ENCODE peak calls at places on chromosomes 16 and 17, in seven cellular contexts. One of them, this sample, is unnamed.

GRCh38 chr16:1026784-1027415 is 45.3 kb downstream of the SOX8 start:
- DNase-seq in heart left ventricle: peak; percentile 23
- DNase-seq in ascending aorta: no peak
- DNase-seq in NT2/D1: no peak
- DNase-seq in colonic mucosa: no peak
- DNase-seq in effector memory CD4-positive, alpha-beta T cell: no peak
- DNase-seq in Panc1: no peak
- DNase-seq in this sample: no peak

GRCh38 chr16:5965321-5965720 is 867.7 kb upstream of the EEF2KMT start:
- DNase-seq in heart left ventricle: no peak
- DNase-seq in ascending aorta: no peak
- DNase-seq in NT2/D1: no peak
- DNase-seq in colonic mucosa: no peak
- DNase-seq in effector memory CD4-positive, alpha-beta T cell: no peak
- DNase-seq in Panc1: no peak
- DNase-seq in this sample: no peak

GRCh38 chr17:83084621-83085056 is 5.2 kb downstream of the METRNL start:
- DNase-seq in heart left ventricle: no peak
- DNase-seq in ascending aorta: no peak
- DNase-seq in NT2/D1: no peak
- DNase-seq in colonic mucosa: peak; percentile 86
- DNase-seq in effector memory CD4-positive, alpha-beta T cell: no peak
- DNase-seq in Panc1: no peak
- DNase-seq in this sample: no peak

GRCh38 chr17:82214012-82214628 is 1.5 kb upstream of the CCDC57 start:
- DNase-seq in heart left ventricle: no peak
- DNase-seq in ascending aorta: no peak
- DNase-seq in NT2/D1: no peak
- DNase-seq in colonic mucosa: no peak
- DNase-seq in effector memory CD4-positive, alpha-beta T cell: no peak
- DNase-seq in Panc1: no peak
- DNase-seq in this sample: no peak

GRCh38 chr17:59508999-59509398 is 56.4 kb upstream of the DHX40 start:
- DNase-seq in heart left ventricle: no peak
- DNase-seq in ascending aorta: no peak
- DNase-seq in NT2/D1: no peak
- DNase-seq in colonic mucosa: no peak
- DNase-seq in effector memory CD4-positive, alpha-beta T cell: no peak
- DNase-seq in Panc1: no peak
- DNase-seq in this sample: no peak

GRCh38 chr17:53017227-53017626 is 805.5 kb upstream of the KIF2B start:
- DNase-seq in heart left ventricle: no peak
- DNase-seq in ascending aorta: no peak
- DNase-seq in NT2/D1: no peak
- DNase-seq in colonic mucosa: no peak
- DNase-seq in effector memory CD4-positive, alpha-beta T cell: no peak
- DNase-seq in Panc1: no peak
- DNase-seq in this sample: no peak

GRCh38 chr17:34858941-34859562 is 102.2 kb downstream of the CCT6B start:
- DNase-seq in heart left ventricle: no peak
- DNase-seq in ascending aorta: no peak
- DNase-seq in NT2/D1: no peak
- DNase-seq in colonic mucosa: no peak
- DNase-seq in effector memory CD4-positive, alpha-beta T cell: no peak
- DNase-seq in Panc1: no peak
- DNase-seq in this sample: no peak

GRCh38 chr17:17253445-17253844 is 16.5 kb upstream of the FLCN start:
- DNase-seq in heart left ventricle: no peak
- DNase-seq in ascending aorta: no peak
- DNase-seq in NT2/D1: no peak
- DNase-seq in colonic mucosa: no peak
- DNase-seq in effector memory CD4-positive, alpha-beta T cell: no peak
- DNase-seq in Panc1: no peak
- DNase-seq in this sample: no peak

GRCh38 chr17:65195716-65196115 is 58.5 kb downstream of the RGS9 start:
- DNase-seq in heart left ventricle: no peak
- DNase-seq in ascending aorta: no peak
- DNase-seq in NT2/D1: no peak
- DNase-seq in colonic mucosa: no peak
- DNase-seq in effector memory CD4-positive, alpha-beta T cell: no peak
- DNase-seq in Panc1: no peak
- DNase-seq in this sample: no peak

GRCh38 chr17:8994319-8994718 is 27.0 kb upstream of the NTN1 start:
- DNase-seq in heart left ventricle: peak; percentile 51
- DNase-seq in ascending aorta: peak; percentile 55
- DNase-seq in NT2/D1: peak; percentile 48
- DNase-seq in colonic mucosa: peak; percentile 79
- DNase-seq in effector memory CD4-positive, alpha-beta T cell: peak; percentile 12
- DNase-seq in Panc1: peak; percentile 43
- DNase-seq in this sample: peak; percentile 54

GRCh38 chr16:67579686-67580085 is 17.4 kb downstream of the CTCF start:
- DNase-seq in heart left ventricle: no peak
- DNase-seq in ascending aorta: no peak
- DNase-seq in NT2/D1: no peak
- DNase-seq in colonic mucosa: no peak
- DNase-seq in effector memory CD4-positive, alpha-beta T cell: no peak
- DNase-seq in Panc1: no peak
- DNase-seq in this sample: no peak

GRCh38 chr16:7515543-7515942 is 182.9 kb downstream of the RBFOX1 start:
- DNase-seq in heart left ventricle: no peak
- DNase-seq in ascending aorta: no peak
- DNase-seq in NT2/D1: no peak
- DNase-seq in colonic mucosa: no peak
- DNase-seq in effector memory CD4-positive, alpha-beta T cell: no peak
- DNase-seq in Panc1: no peak
- DNase-seq in this sample: no peak

GRCh38 chr17:74957935-74958549 is 14.5 kb downstream of the HID1 start:
- DNase-seq in heart left ventricle: peak; percentile 75
- DNase-seq in ascending aorta: no peak
- DNase-seq in NT2/D1: peak; percentile 39
- DNase-seq in colonic mucosa: peak; percentile 81
- DNase-seq in effector memory CD4-positive, alpha-beta T cell: peak; percentile 52
- DNase-seq in Panc1: no peak
- DNase-seq in this sample: peak; percentile 88

GRCh38 chr17:19363460-19364035 is 1.0 kb upstream of the B9D1 start:
- DNase-seq in heart left ventricle: peak; percentile 24
- DNase-seq in ascending aorta: no peak
- DNase-seq in NT2/D1: no peak
- DNase-seq in colonic mucosa: no peak
- DNase-seq in effector memory CD4-positive, alpha-beta T cell: no peak
- DNase-seq in Panc1: no peak
- DNase-seq in this sample: no peak

GRCh38 chr17:75712480-75712879 is 8.8 kb upstream of the ITGB4 start:
- DNase-seq in heart left ventricle: no peak
- DNase-seq in ascending aorta: no peak
- DNase-seq in NT2/D1: no peak
- DNase-seq in colonic mucosa: no peak
- DNase-seq in effector memory CD4-positive, alpha-beta T cell: no peak
- DNase-seq in Panc1: no peak
- DNase-seq in this sample: no peak

GRCh38 chr17:18985475-18985874 is 19.1 kb downstream of the FAM83G start:
- DNase-seq in heart left ventricle: no peak
- DNase-seq in ascending aorta: no peak
- DNase-seq in NT2/D1: no peak
- DNase-seq in colonic mucosa: no peak
- DNase-seq in effector memory CD4-positive, alpha-beta T cell: no peak
- DNase-seq in Panc1: no peak
- DNase-seq in this sample: no peak

GRCh38 chr16:83958137-83958810 is 5.2 kb downstream of the OSGIN1 start:
- DNase-seq in heart left ventricle: no peak
- DNase-seq in ascending aorta: no peak
- DNase-seq in NT2/D1: no peak
- DNase-seq in colonic mucosa: no peak
- DNase-seq in effector memory CD4-positive, alpha-beta T cell: no peak
- DNase-seq in Panc1: no peak
- DNase-seq in this sample: peak; percentile 49

GRCh38 chr16:11795887-11796226 is 1.2 kb downstream of the ZC3H7A start:
- DNase-seq in heart left ventricle: no peak
- DNase-seq in ascending aorta: no peak
- DNase-seq in NT2/D1: no peak
- DNase-seq in colonic mucosa: no peak
- DNase-seq in effector memory CD4-positive, alpha-beta T cell: no peak
- DNase-seq in Panc1: no peak
- DNase-seq in this sample: no peak

GRCh38 chr16:69520800-69521602 is 44.8 kb upstream of the NFAT5 start:
- DNase-seq in heart left ventricle: no peak
- DNase-seq in ascending aorta: no peak
- DNase-seq in NT2/D1: no peak
- DNase-seq in colonic mucosa: no peak
- DNase-seq in effector memory CD4-positive, alpha-beta T cell: no peak
- DNase-seq in Panc1: no peak
- DNase-seq in this sample: no peak

GRCh38 chr17:45156242-45156641 is 5.4 kb upstream of the HEXIM2 start:
- DNase-seq in heart left ventricle: no peak
- DNase-seq in ascending aorta: no peak
- DNase-seq in NT2/D1: no peak
- DNase-seq in colonic mucosa: no peak
- DNase-seq in effector memory CD4-positive, alpha-beta T cell: no peak
- DNase-seq in Panc1: no peak
- DNase-seq in this sample: no peak
- H3K4me1 ChIP-seq in heart left ventricle: peaks cover 54% of the 10 kb centered on the region
- H3K4me1 ChIP-seq in ascending aorta: peaks cover 11% of the 10 kb centered on the region
- H3K4me1 ChIP-seq in NT2/D1: no peaks in the 10 kb centered on the region
- H3K4me1 ChIP-seq in colonic mucosa: peaks cover 13% of the 10 kb centered on the region
- H3K4me1 ChIP-seq in effector memory CD4-positive, alpha-beta T cell: peaks cover 11% of the 10 kb centered on the region
- H3K4me1 ChIP-seq in Panc1: peaks cover 20% of the 10 kb centered on the region
- H3K4me1 ChIP-seq in this sample: peaks cover 10% of the 10 kb centered on the region

DNA sequence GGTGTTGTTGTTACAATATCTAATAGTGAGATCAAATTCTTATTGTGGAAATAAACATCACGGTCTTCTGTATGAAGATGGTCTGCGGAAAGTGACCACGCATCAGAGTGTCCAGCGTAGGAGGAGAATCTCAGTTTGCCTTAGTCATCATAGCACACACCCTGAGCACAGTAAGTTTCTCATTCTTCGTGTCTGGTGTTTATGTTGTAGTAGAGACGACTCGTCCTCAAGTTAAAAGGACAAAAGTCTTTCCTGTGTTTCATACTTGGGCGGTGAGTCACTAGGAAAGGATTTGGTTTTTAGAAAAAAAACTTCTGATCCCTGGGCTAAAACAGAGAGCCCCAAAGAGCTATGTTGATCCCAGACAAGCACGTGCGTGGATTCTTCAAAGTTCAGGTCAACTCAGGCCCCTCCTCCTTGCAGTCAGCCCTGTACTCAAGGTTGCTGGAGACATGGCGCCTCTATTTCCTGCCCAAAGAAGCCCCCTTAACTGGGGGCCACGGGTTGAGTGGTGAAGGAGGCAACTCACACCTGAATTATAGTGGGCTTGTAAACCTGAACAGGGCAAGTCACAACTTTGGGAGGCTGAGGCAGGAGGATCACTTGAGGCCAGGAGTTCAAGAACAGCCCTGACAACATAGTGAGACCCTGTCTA is 170.4 kb downstream of the ZFHX3 start:
- DNase-seq in heart left ventricle: no peak
- DNase-seq in ascending aorta: no peak
- DNase-seq in NT2/D1: peak; percentile 67
- DNase-seq in colonic mucosa: no peak
- DNase-seq in effector memory CD4-positive, alpha-beta T cell: no peak
- DNase-seq in Panc1: no peak
- DNase-seq in this sample: no peak
- H3K4me1 ChIP-seq in heart left ventricle: peaks cover 42% of the 10 kb centered on the region
- H3K4me1 ChIP-seq in ascending aorta: no peaks in the 10 kb centered on the region
- H3K4me1 ChIP-seq in NT2/D1: peaks cover 8% of the 10 kb centered on the region
- H3K4me1 ChIP-seq in colonic mucosa: peaks cover 10% of the 10 kb centered on the region
- H3K4me1 ChIP-seq in effector memory CD4-positive, alpha-beta T cell: no peaks in the 10 kb centered on the region
- H3K4me1 ChIP-seq in Panc1: no peaks in the 10 kb centered on the region
- H3K4me1 ChIP-seq in this sample: peaks cover 38% of the 10 kb centered on the region

GRCh38 chr17:48432820-48433775 is 3.1 kb upstream of the SKAP1 start:
- DNase-seq in heart left ventricle: no peak
- DNase-seq in ascending aorta: no peak
- DNase-seq in NT2/D1: no peak
- DNase-seq in colonic mucosa: no peak
- DNase-seq in effector memory CD4-positive, alpha-beta T cell: no peak
- DNase-seq in Panc1: no peak
- DNase-seq in this sample: no peak

GRCh38 chr17:48426019-48426418 is 4.0 kb downstream of the SKAP1 start:
- DNase-seq in heart left ventricle: no peak
- DNase-seq in ascending aorta: no peak
- DNase-seq in NT2/D1: no peak
- DNase-seq in colonic mucosa: no peak
- DNase-seq in effector memory CD4-positive, alpha-beta T cell: no peak
- DNase-seq in Panc1: no peak
- DNase-seq in this sample: no peak

GRCh38 chr17:48429638-48430586 is at the start of gene SKAP1:
- DNase-seq in heart left ventricle: no peak
- DNase-seq in ascending aorta: no peak
- DNase-seq in NT2/D1: no peak
- DNase-seq in colonic mucosa: peak; percentile 66
- DNase-seq in effector memory CD4-positive, alpha-beta T cell: peak; percentile 48
- DNase-seq in Panc1: no peak
- DNase-seq in this sample: no peak

GRCh38 chr17:48427598-48427997 is 2.4 kb downstream of the SKAP1 start:
- DNase-seq in heart left ventricle: no peak
- DNase-seq in ascending aorta: no peak
- DNase-seq in NT2/D1: no peak
- DNase-seq in colonic mucosa: no peak
- DNase-seq in effector memory CD4-positive, alpha-beta T cell: peak; percentile 39
- DNase-seq in Panc1: no peak
- DNase-seq in this sample: no peak

GRCh38 chr17:48429156-48429555 is 858 bp downstream of the SKAP1 start:
- DNase-seq in heart left ventricle: no peak
- DNase-seq in ascending aorta: no peak
- DNase-seq in NT2/D1: no peak
- DNase-seq in colonic mucosa: no peak
- DNase-seq in effector memory CD4-positive, alpha-beta T cell: peak; percentile 31
- DNase-seq in Panc1: no peak
- DNase-seq in this sample: no peak
- H3K4me1 ChIP-seq in heart left ventricle: peaks cover 4% of the 10 kb centered on the region
- H3K4me1 ChIP-seq in ascending aorta: no peaks in the 10 kb centered on the region
- H3K4me1 ChIP-seq in NT2/D1: peaks cover 7% of the 10 kb centered on the region
- H3K4me1 ChIP-seq in colonic mucosa: no peaks in the 10 kb centered on the region
- H3K4me1 ChIP-seq in effector memory CD4-positive, alpha-beta T cell: peaks cover 24% of the 10 kb centered on the region
- H3K4me1 ChIP-seq in Panc1: no peaks in the 10 kb centered on the region
- H3K4me1 ChIP-seq in this sample: no peaks in the 10 kb centered on the region

GRCh38 chr16:80024443-80024842 is 423.9 kb upstream of the MAF start:
- DNase-seq in heart left ventricle: no peak
- DNase-seq in ascending aorta: no peak
- DNase-seq in NT2/D1: no peak
- DNase-seq in colonic mucosa: no peak
- DNase-seq in effector memory CD4-positive, alpha-beta T cell: no peak
- DNase-seq in Panc1: no peak
- DNase-seq in this sample: no peak

GRCh38 chr16:80027007-80027965 is 426.7 kb upstream of the MAF start:
- DNase-seq in heart left ventricle: peak; percentile 50
- DNase-seq in ascending aorta: peak; percentile 26
- DNase-seq in NT2/D1: peak; percentile 71
- DNase-seq in colonic mucosa: peak; percentile 55
- DNase-seq in effector memory CD4-positive, alpha-beta T cell: peak; percentile 28
- DNase-seq in Panc1: peak; percentile 66
- DNase-seq in this sample: peak; percentile 6

GRCh38 chr16:80019395-80019794 is 418.9 kb upstream of the MAF start:
- DNase-seq in heart left ventricle: no peak
- DNase-seq in ascending aorta: no peak
- DNase-seq in NT2/D1: no peak
- DNase-seq in colonic mucosa: no peak
- DNase-seq in effector memory CD4-positive, alpha-beta T cell: no peak
- DNase-seq in Panc1: no peak
- DNase-seq in this sample: no peak

GRCh38 chr16:80028581-80029380 is 428.2 kb upstream of the MAF start:
- DNase-seq in heart left ventricle: no peak
- DNase-seq in ascending aorta: no peak
- DNase-seq in NT2/D1: peak; percentile 61
- DNase-seq in colonic mucosa: no peak
- DNase-seq in effector memory CD4-positive, alpha-beta T cell: no peak
- DNase-seq in Panc1: no peak
- DNase-seq in this sample: no peak

GRCh38 chr16:80023865-80024264 is 423.3 kb upstream of the MAF start:
- DNase-seq in heart left ventricle: no peak
- DNase-seq in ascending aorta: no peak
- DNase-seq in NT2/D1: no peak
- DNase-seq in colonic mucosa: no peak
- DNase-seq in effector memory CD4-positive, alpha-beta T cell: no peak
- DNase-seq in Panc1: no peak
- DNase-seq in this sample: no peak
- H3K4me1 ChIP-seq in heart left ventricle: no peaks in the 10 kb centered on the region
- H3K4me1 ChIP-seq in ascending aorta: no peaks in the 10 kb centered on the region
- H3K4me1 ChIP-seq in NT2/D1: no peaks in the 10 kb centered on the region
- H3K4me1 ChIP-seq in colonic mucosa: no peaks in the 10 kb centered on the region
- H3K4me1 ChIP-seq in effector memory CD4-positive, alpha-beta T cell: peaks cover 5% of the 10 kb centered on the region
- H3K4me1 ChIP-seq in Panc1: no peaks in the 10 kb centered on the region
- H3K4me1 ChIP-seq in this sample: no peaks in the 10 kb centered on the region

This sample was measured in BE2C.